ENCODE peak calls at places on chromosomes 6 and 20, in six cellular contexts. A is T-cell; G is activated CD4-positive, CD25-positive, alpha-beta regulatory T cell treated with anti-CD3 and anti-CD28 coated beads, Interleukin-2, amount 50 U/mL, for 72 hours; Z is GF-D8; X is A172; D is activated T-cell treated with anti-CD3 and anti-CD28 coated beads for 24 hours. J is an unnamed sample.

GRCh38 chr6:20875369-20875963 is 341.2 kb downstream of the CDKAL1 start:
- DNase-seq in G (no peak), Z (no peak), D (no peak), X (peak), A (no peak), J (no peak)

GRCh38 chr6:31407699-31408098 is 4.3 kb downstream of the MICA start:
- DNase-seq in A (no peak), X (peak), Z (peak), D (no peak), G (no peak), J (no peak)

GRCh38 chr6:166430269-166430668 is 47.5 kb upstream of the MPC1 start:
- DNase-seq in X (no peak), G (no peak), Z (no peak), A (no peak), D (no peak), J (no peak)

GRCh38 chr6:31908791-31909190 is 6.9 kb upstream of the ZBTB12 start:
- DNase-seq in D (no peak), Z (no peak), G (no peak), X (no peak), A (no peak), J (no peak)

GRCh38 chr20:695165-695866 is 19.7 kb upstream of the SCRT2 start:
- DNase-seq in Z (no peak), D (no peak), X (no peak), G (no peak), A (no peak), J (no peak)

GRCh38 chr20:22496817-22497216 is 87.6 kb downstream of the FOXA2 start:
- DNase-seq in Z (no peak), X (no peak), A (no peak), D (no peak), G (no peak), J (no peak)

GRCh38 chr20:986733-987355 is 15.3 kb downstream of the RSPO4 start:
- DNase-seq in Z (no peak), X (peak), D (no peak), G (no peak), A (no peak), J (no peak)

GRCh38 chr6:71194730-71195129 is 93.9 kb upstream of the OGFRL1 start:
- DNase-seq in D (no peak), X (peak), Z (no peak), A (no peak), G (no peak), J (no peak)

GRCh38 chr6:170280689-170281045 is 10.2 kb downstream of the DLL1 start:
- DNase-seq in Z (no peak), X (no peak), A (no peak), D (no peak), G (no peak), J (peak)

GRCh38 chr6:125102901-125103300 is 50.7 kb upstream of the TPD52L1 start:
- DNase-seq in D (no peak), A (no peak), Z (no peak), X (peak), G (no peak), J (no peak)

GRCh38 chr6:161074496-161075140 is 83.0 kb downstream of the MAP3K4 start:
- DNase-seq in X (no peak), G (no peak), Z (no peak), D (no peak), A (no peak), J (no peak)

GRCh38 chr6:106253194-106253593 is 72.4 kb downstream of the ATG5 start:
- DNase-seq in G (no peak), D (no peak), Z (no peak), X (peak), A (no peak), J (no peak)

GRCh38 chr20:50415516-50416268 is 94.5 kb upstream of the PTPN1 start:
- DNase-seq in G (no peak), Z (no peak), D (no peak), A (no peak), X (peak), J (peak)

GRCh38 chr6:106974999-106975698 is 620 bp upstream of the CD24 start:
- DNase-seq in A (no peak), Z (peak), X (no peak), D (no peak), G (peak), J (no peak)

GRCh38 chr6:70725817-70726413 is 58.2 kb downstream of the SMAP1 start:
- DNase-seq in X (no peak), Z (no peak), D (no peak), G (no peak), A (no peak), J (no peak)

GRCh38 chr20:58436868-58437645 is 48.0 kb downstream of the VAPB start:
- DNase-seq in D (no peak), Z (no peak), A (no peak), X (no peak), G (no peak), J (no peak)

GRCh38 chr20:42482808-42483207 is 706.9 kb downstream of the PTPRT start:
- DNase-seq in G (no peak), A (no peak), X (no peak), Z (no peak), D (no peak), J (no peak)

GRCh38 chr6:11430036-11430435 is 107.5 kb upstream of the TMEM170B start:
- DNase-seq in D (no peak), A (no peak), G (no peak), X (no peak), Z (no peak), J (no peak)

GRCh38 chr6:151387175-151387574 is 4.2 kb downstream of the ZBTB2 start:
- DNase-seq in A (no peak), D (no peak), Z (no peak), G (no peak), X (no peak), J (no peak)

GRCh38 chr20:50054626-50055511 is 58.1 kb downstream of the UBE2V1 start:
- DNase-seq in X (no peak), G (no peak), A (no peak), D (no peak), Z (no peak), J (no peak)

GRCh38 chr6:3230275-3231212 is 3.1 kb upstream of the TUBB2B start:
- DNase-seq in A (no peak), X (no peak), D (no peak), G (no peak), Z (no peak), J (no peak)

GRCh38 chr20:47093567-47093966 is 198.9 kb downstream of the EYA2 start:
- DNase-seq in Z (no peak), G (no peak), A (no peak), D (no peak), X (no peak), J (no peak)

GRCh38 chr6:152309006-152309405 is 328.2 kb downstream of the SYNE1 start:
- DNase-seq in A (no peak), G (no peak), D (no peak), Z (no peak), X (no peak), J (no peak)

GRCh38 chr6:116530436-116530835 is 15.0 kb downstream of the TRAPPC3L start:
- DNase-seq in G (no peak), Z (no peak), D (no peak), A (no peak), X (no peak), J (no peak)

GRCh38 chr6:35128496-35128895 is 12.6 kb downstream of the TCP11 start:
- DNase-seq in Z (no peak), D (no peak), A (no peak), G (no peak), X (no peak), J (no peak)

GRCh38 chr6:132369526-132369925 is 31.7 kb downstream of the MOXD1 start:
- DNase-seq in Z (no peak), D (no peak), G (no peak), X (peak), A (no peak), J (no peak)

GRCh38 chr6:82298012-82298411 is 50.5 kb upstream of the IBTK start:
- DNase-seq in D (no peak), X (peak), A (no peak), G (no peak), Z (no peak), J (no peak)